ENCODE peak calls at places on chromosomes 16 and 17, in seven cellular contexts. D is spleen, A is uterus, K is mesothelial cell of epicardium, H is heart left ventricle, E is mucosa of descending colon, Q is epithelial cell of esophagus. I is an unnamed sample.

GRCh38 chr16:86503830-86504229 is 6.5 kb upstream of the FOXF1 start:
- DNase-seq in Q (no peak), K (no peak), H (no peak), D (no peak), A (no peak), E (no peak), I (peak)

GRCh38 chr17:82205720-82206508 is 6.7 kb downstream of the CCDC57 start:
- DNase-seq in D (peak), Q (peak), H (peak), K (no peak), A (peak), E (peak), I (peak)

GRCh38 chr16:10120953-10121352 is 61.3 kb downstream of the GRIN2A start:
- DNase-seq in D (no peak), Q (no peak), H (no peak), E (no peak), A (no peak), K (no peak), I (no peak)

GRCh38 chr17:64128787-64129514 is 993 bp downstream of the ERN1 start:
- DNase-seq in E (peak), A (no peak), K (no peak), H (no peak), Q (peak), D (no peak), I (no peak)

GRCh38 chr16:3983081-3983520 is 102.6 kb upstream of the CREBBP start:
- DNase-seq in D (peak), E (peak), Q (peak), H (peak), A (peak), K (peak), I (no peak)

GRCh38 chr17:32912218-32912897 is 15.6 kb upstream of the TMEM98 start:
- DNase-seq in Q (peak), K (no peak), A (peak), H (peak), D (no peak), E (peak), I (peak)

GRCh38 chr17:16989230-16989952 is 17.5 kb upstream of the TNFRSF13B start:
- DNase-seq in Q (no peak), E (peak), H (no peak), A (no peak), K (no peak), D (no peak), I (no peak)

GRCh38 chr17:78019367-78019975 is 61.0 kb downstream of the TNRC6C start:
- DNase-seq in D (no peak), A (no peak), E (no peak), H (no peak), K (no peak), Q (peak), I (no peak)

GRCh38 chr17:50684612-50685333 is 22.9 kb downstream of the ANKRD40 start:
- DNase-seq in D (no peak), E (peak), A (no peak), H (no peak), Q (peak), K (no peak), I (peak)

GRCh38 chr17:50769884-50770283 is 2.6 kb upstream of the ANKRD40CL start:
- DNase-seq in D (peak), K (no peak), E (no peak), Q (no peak), A (no peak), H (no peak), I (no peak)

GRCh38 chr16:11517926-11518325 is 68.8 kb downstream of the LITAF start:
- DNase-seq in E (no peak), A (no peak), D (no peak), Q (no peak), K (no peak), H (no peak), I (no peak)

GRCh38 chr17:66667491-66668030 is 167.4 kb upstream of the CACNG5 start:
- DNase-seq in A (no peak), Q (no peak), E (no peak), H (no peak), K (no peak), D (no peak), I (no peak)

GRCh38 chr17:7314719-7315569 is at the start of gene GPS2:
- DNase-seq in E (peak), Q (peak), K (peak), H (peak), A (peak), D (peak), I (peak)

GRCh38 chr17:68318103-68318991 is 27.1 kb downstream of the ARSG start:
- DNase-seq in Q (peak), H (no peak), E (no peak), D (no peak), A (no peak), K (no peak), I (no peak)

GRCh38 chr17:2055494-2056220 is 754 bp downstream of the HIC1 start:
- DNase-seq in H (peak), Q (no peak), E (peak), K (no peak), A (peak), D (peak), I (peak)

GRCh38 chr16:75931043-75931442 is 204.8 kb upstream of the CPHXL start:
- DNase-seq in K (no peak), E (no peak), H (no peak), A (no peak), D (no peak), Q (peak), I (no peak)

GRCh38 chr17:62827722-62828498 is 19.8 kb upstream of the MARCHF10 start:
- DNase-seq in K (no peak), Q (no peak), E (no peak), A (no peak), D (no peak), H (no peak), I (no peak)

GRCh38 chr17:50501054-50501453 is 7.2 kb upstream of the MYCBPAP start:
- DNase-seq in A (no peak), Q (peak), E (peak), H (no peak), D (no peak), K (no peak), I (no peak)

GRCh38 chr16:51399908-51400670 is 249.0 kb upstream of the SALL1 start:
- DNase-seq in K (no peak), D (no peak), A (no peak), E (no peak), H (no peak), Q (no peak), I (no peak)

GRCh38 chr16:11914759-11915643 is 755 bp downstream of the GSPT1 start:
- DNase-seq in A (no peak), E (peak), K (peak), Q (peak), D (peak), H (peak), I (peak)

GRCh38 chr17:78005452-78006171 is 47.1 kb downstream of the TNRC6C start:
- DNase-seq in Q (no peak), A (no peak), E (no peak), D (no peak), H (no peak), K (no peak), I (no peak)

GRCh38 chr17:66348605-66349165 is 46.3 kb downstream of the PRKCA start:
- DNase-seq in D (no peak), Q (peak), A (peak), H (peak), K (no peak), E (no peak), I (no peak)

GRCh38 chr17:38559025-38559879 is 46.5 kb downstream of the SRCIN1 start:
- DNase-seq in E (peak), H (peak), A (peak), K (peak), Q (peak), D (peak), I (peak)

GRCh38 chr17:65022751-65023421 is 33.7 kb downstream of the GNA13 start:
- DNase-seq in H (no peak), D (no peak), A (no peak), Q (peak), E (no peak), K (no peak), I (no peak)

GRCh38 chr17:83124871-83125514 is 45.6 kb downstream of the METRNL start:
- DNase-seq in H (peak), A (no peak), Q (no peak), K (peak), D (peak), E (no peak), I (peak)

GRCh38 chr16:87701505-87701921 is 64.3 kb downstream of the KLHDC4 start:
- DNase-seq in D (peak), A (no peak), Q (no peak), K (no peak), H (no peak), E (no peak), I (no peak)

GRCh38 chr16:86013867-86014266 is 114.9 kb downstream of the IRF8 start:
- DNase-seq in E (no peak), A (no peak), D (no peak), K (no peak), Q (no peak), H (no peak), I (no peak)

GRCh38 chr17:16997514-16998429 is 25.9 kb upstream of the TNFRSF13B start:
- DNase-seq in D (peak), E (peak), H (no peak), A (no peak), K (no peak), Q (no peak), I (peak)

GRCh38 chr16:86035906-86036305 is 136.9 kb downstream of the IRF8 start:
- DNase-seq in H (no peak), D (no peak), Q (no peak), E (no peak), A (no peak), K (no peak), I (peak)

GRCh38 chr17:80886641-80887573 is 104.7 kb upstream of the CHMP6 start:
- DNase-seq in Q (no peak), D (peak), H (no peak), E (peak), A (no peak), K (no peak), I (peak)

GRCh38 chr16:90018297-90019200 is 707 bp downstream of the DBNDD1 start:
- DNase-seq in E (peak), H (no peak), D (no peak), Q (peak), K (no peak), A (no peak), I (no peak)

GRCh38 chr17:8019161-8019560 is 16.7 kb downstream of the GUCY2D start:
- DNase-seq in D (peak), Q (peak), K (no peak), A (no peak), H (no peak), E (no peak), I (peak)

GRCh38 chr16:46908540-46909372 is 24.6 kb downstream of the GPT2 start:
- DNase-seq in H (peak), Q (peak), A (peak), E (no peak), K (peak), D (no peak), I (no peak)

GRCh38 chr17:2059125-2059836 is 4.4 kb downstream of the HIC1 start:
- DNase-seq in A (no peak), Q (no peak), D (peak), H (peak), E (peak), K (no peak), I (peak)

GRCh38 chr17:38879878-38880727 is 10.2 kb downstream of the LASP1 start:
- DNase-seq in H (peak), Q (peak), K (no peak), E (no peak), D (no peak), A (peak), I (peak)

GRCh38 chr16:85436207-85436606 is 176.9 kb upstream of the GSE1 start:
- DNase-seq in E (peak), Q (no peak), H (no peak), A (peak), D (no peak), K (no peak), I (no peak)

GRCh38 chr17:72446525-72447250 is 325.9 kb downstream of the SOX9 start:
- DNase-seq in K (no peak), E (peak), H (no peak), Q (no peak), D (peak), A (no peak), I (no peak)

GRCh38 chr17:67452681-67453554 is 75.8 kb downstream of the PITPNC1 start:
- DNase-seq in Q (no peak), H (no peak), A (no peak), K (no peak), D (no peak), E (no peak), I (no peak)

GRCh38 chr16:67907397-67907796 is 14.3 kb downstream of the PSKH1 start:
- DNase-seq in D (no peak), H (no peak), K (no peak), A (no peak), Q (no peak), E (no peak), I (no peak)

GRCh38 chr17:42853968-42854790 is 3.2 kb downstream of the AOC3 start:
- DNase-seq in K (no peak), Q (no peak), H (no peak), A (no peak), D (peak), E (no peak), I (peak)
- TF ChIP-seq CTCF in K (no peak), Q (no peak), H (no peak), A (no peak), D (no peak), E (no peak), I (no peak)

GRCh38 chr17:41913798-41914197 is 5.0 kb downstream of the ACLY start:
- DNase-seq in Q (no peak), E (no peak), K (no peak), H (no peak), A (no peak), D (no peak), I (no peak)
- TF ChIP-seq CTCF in Q (no peak), E (no peak), K (no peak), H (no peak), A (no peak), D (no peak), I (no peak)

DNA sequence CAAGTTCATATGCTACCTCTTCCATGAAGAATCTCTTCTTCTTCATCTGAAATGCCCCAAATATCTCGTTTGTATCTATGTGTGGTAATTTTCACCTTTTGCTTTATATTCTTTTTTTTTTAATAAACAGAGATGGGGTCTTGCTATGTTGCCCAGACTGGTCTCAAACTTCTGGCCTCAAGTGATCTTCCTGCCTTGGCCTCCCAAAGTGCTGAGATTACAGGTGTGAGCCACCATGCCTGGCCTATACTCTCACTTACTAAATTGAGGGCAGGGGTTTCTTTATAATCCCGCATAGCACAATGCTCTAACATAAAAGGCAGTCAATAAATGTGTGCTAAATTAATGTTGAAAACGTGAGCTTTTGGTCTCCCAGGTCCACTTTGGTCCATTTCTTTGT is 30.6 kb downstream of the RNF43 start:
- DNase-seq in A (no peak), D (no peak), H (no peak), K (no peak), Q (no peak), E (no peak), I (no peak)
- TF ChIP-seq CTCF in A (no peak), D (no peak), H (no peak), K (no peak), Q (no peak), E (no peak), I (no peak)

GRCh38 chr16:56792960-56793359 is 63.0 kb downstream of the NUP93 start:
- DNase-seq in K (no peak), Q (no peak), E (no peak), D (no peak), H (no peak), A (no peak), I (no peak)

GRCh38 chr16:56789360-56789759 is 59.4 kb downstream of the NUP93 start:
- DNase-seq in D (no peak), H (peak), K (no peak), A (peak), Q (peak), E (peak), I (no peak)

GRCh38 chr16:56797861-56798260 is 67.1 kb upstream of the SLC12A3 start:
- DNase-seq in H (no peak), D (no peak), E (no peak), Q (no peak), A (no peak), K (no peak), I (no peak)

GRCh38 chr16:56795011-56795410 is 65.1 kb downstream of the NUP93 start:
- DNase-seq in D (no peak), Q (no peak), E (no peak), H (no peak), A (no peak), K (no peak), I (no peak)

DNA sequence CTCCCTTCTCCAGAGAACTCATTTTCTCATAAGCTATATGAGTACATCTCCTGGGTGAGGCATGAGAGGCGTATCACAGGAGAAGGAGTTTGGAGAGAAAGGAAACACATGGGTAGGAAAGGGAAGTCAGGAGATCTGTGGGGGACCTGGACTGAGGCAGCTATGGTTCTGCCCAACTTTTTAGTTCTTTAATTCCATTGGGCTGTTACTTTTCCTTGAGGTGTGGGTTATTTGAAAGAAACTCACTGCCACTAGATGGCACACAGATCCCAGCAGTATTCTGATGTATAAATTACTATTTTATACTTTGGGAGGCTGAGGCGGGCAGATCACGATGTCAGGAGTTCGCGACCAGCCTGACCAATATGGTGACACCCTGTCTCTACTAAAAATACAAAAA is 63.6 kb downstream of the NUP93 start:
- DNase-seq in Q (peak), A (no peak), E (no peak), K (no peak), D (no peak), H (no peak), I (no peak)
- TF ChIP-seq CTCF in Q (peak), A (no peak), E (no peak), K (no peak), D (no peak), H (no peak), I (peak)

GRCh38 chr17:75720656-75721462 is at the start of gene ITGB4:
- DNase-seq in H (no peak), Q (peak), E (peak), K (peak), A (no peak), D (peak), I (peak)
- TF ChIP-seq CTCF in H (no peak), Q (no peak), E (no peak), K (no peak), A (no peak), D (no peak), I (no peak)

DNA sequence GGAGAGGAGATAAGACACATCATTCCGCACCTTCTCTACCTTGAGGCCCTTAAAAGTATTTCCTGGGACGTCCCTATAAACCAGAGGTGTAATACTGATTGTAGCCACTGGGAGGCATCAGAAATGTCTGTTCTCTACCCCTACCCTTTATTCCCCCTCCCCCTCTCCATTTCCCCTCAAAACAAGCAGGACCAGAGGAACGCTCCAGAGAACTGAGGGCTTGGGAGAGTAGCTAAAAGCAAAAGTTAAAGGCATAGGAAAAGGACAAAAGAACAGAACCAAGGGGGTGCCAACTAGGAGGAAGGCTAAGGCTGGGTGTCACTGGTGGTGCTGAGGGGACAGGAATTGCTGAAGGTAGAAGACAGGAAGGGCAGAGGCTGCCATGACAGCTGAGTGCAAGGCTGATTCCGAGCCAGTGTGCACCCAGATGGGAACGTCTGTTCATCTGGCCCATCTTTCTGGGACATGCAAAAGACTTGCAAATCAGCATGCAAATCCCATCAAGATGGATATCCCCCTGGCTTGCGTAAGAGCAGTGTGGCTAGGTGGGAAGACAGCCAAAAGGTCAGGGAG is 6.7 kb downstream of the CAMTA2 start:
- DNase-seq in K (no peak), D (no peak), Q (peak), E (no peak), H (no peak), A (peak), I (peak)
- TF ChIP-seq CTCF in K (peak), D (peak), Q (peak), E (no peak), H (peak), A (peak), I (peak)

GRCh38 chr17:75078097-75079022 is 9.4 kb upstream of the SLC16A5 start:
- DNase-seq in E (peak), A (no peak), H (no peak), Q (peak), K (no peak), D (no peak), I (peak)

GRCh38 chr17:75077072-75077489 is 10.7 kb upstream of the SLC16A5 start:
- DNase-seq in A (no peak), K (no peak), D (no peak), H (no peak), E (peak), Q (no peak), I (peak)

GRCh38 chr17:75079023-75079373 is 8.8 kb upstream of the SLC16A5 start:
- DNase-seq in D (no peak), E (no peak), K (no peak), H (no peak), A (no peak), Q (no peak), I (no peak)

GRCh38 chr17:75075597-75076253 is 12.0 kb upstream of the SLC16A5 start:
- DNase-seq in E (no peak), Q (no peak), K (no peak), H (no peak), A (no peak), D (no peak), I (no peak)

GRCh38 chr17:75077490-75078096 is 10.2 kb upstream of the SLC16A5 start:
- DNase-seq in D (peak), K (no peak), A (peak), Q (peak), H (peak), E (no peak), I (peak)
- TF ChIP-seq CTCF in D (peak), K (no peak), A (no peak), Q (peak), H (peak), E (peak), I (peak)

GRCh38 chr16:2056681-2057407 is 9.1 kb downstream of the TSC2 start:
- DNase-seq in D (no peak), A (no peak), E (no peak), H (no peak), Q (peak), K (no peak), I (no peak)
- TF ChIP-seq CTCF in D (peak), A (no peak), E (no peak), H (no peak), Q (peak), K (no peak), I (no peak)

I was measured in kidney.